ENCODE peak calls at places on chromosomes 5 and 9, in five cellular contexts. X is K562, O is SK-N-SH, G is GM12892, Y is H1. N is an unnamed sample.

GRCh38 chr5:134948929-134949328 is 18.8 kb upstream of the CATSPER3 start:
- DNase-seq in X (no peak), G (no peak), O (no peak), Y (no peak), N (no peak)

GRCh38 chr9:71681104-71681707 is 87.1 kb downstream of the CEMIP2 start:
- DNase-seq in Y (no peak), X (no peak), G (no peak), O (no peak), N (no peak)

GRCh38 chr9:32265037-32265436 is 119.4 kb upstream of the ACO1 start:
- DNase-seq in O (no peak), X (no peak), G (no peak), Y (no peak), N (no peak)

GRCh38 chr9:134485653-134486052 is 155.9 kb upstream of the COL5A1 start:
- DNase-seq in Y (no peak), X (no peak), O (no peak), G (no peak), N (no peak)

GRCh38 chr5:2865856-2866546 is 114.5 kb upstream of the IRX2 start:
- DNase-seq in Y (no peak), X (no peak), O (no peak), G (no peak), N (no peak)

GRCh38 chr5:143244000-143244736 is 159.3 kb downstream of the NR3C1 start:
- DNase-seq in X (no peak), Y (no peak), O (no peak), G (no peak), N (no peak)

GRCh38 chr5:127930311-127930710 is 153.3 kb upstream of the SLC12A2 start:
- DNase-seq in X (no peak), O (no peak), Y (no peak), G (no peak), N (no peak)

GRCh38 chr9:12290166-12290869 is 402.9 kb upstream of the TYRP1 start:
- DNase-seq in G (no peak), Y (no peak), O (no peak), X (no peak), N (no peak)

GRCh38 chr5:32710335-32710858 is 724 bp upstream of the NPR3 start:
- DNase-seq in Y (peak), G (peak), O (peak), X (no peak), N (peak)

GRCh38 chr9:131237931-131238401 is 38.3 kb downstream of the FAM78A start:
- DNase-seq in X (no peak), O (no peak), Y (peak), G (peak), N (peak)

GRCh38 chr9:34413229-34413852 is 36.6 kb upstream of the MYORG start:
- DNase-seq in X (peak), O (no peak), Y (peak), G (no peak), N (no peak)

GRCh38 chr5:173495225-173495904 is 121.1 kb downstream of the BOD1 start:
- DNase-seq in O (no peak), G (no peak), X (no peak), Y (no peak), N (no peak)

GRCh38 chr9:137492464-137493162 is 33.5 kb upstream of the NSMF start:
- DNase-seq in X (peak), G (peak), Y (no peak), O (peak), N (peak)

GRCh38 chr5:51465165-51465564 is 81.9 kb downstream of the ISL1 start:
- DNase-seq in X (no peak), Y (no peak), O (peak), G (no peak), N (no peak)

GRCh38 chr9:126643945-126644527 is 30.3 kb downstream of the LMX1B start:
- DNase-seq in X (no peak), G (no peak), Y (no peak), O (no peak), N (no peak)

GRCh38 chr9:113012492-113012891 is 500 bp upstream of the ZNF883 start:
- DNase-seq in X (peak), O (peak), Y (no peak), G (no peak), N (no peak)

GRCh38 chr5:16970826-16971225 is 34.7 kb upstream of the MYO10 start:
- DNase-seq in G (no peak), X (no peak), Y (no peak), O (no peak), N (no peak)

GRCh38 chr9:518540-518939 is 303.9 kb downstream of the DOCK8 start:
- DNase-seq in G (no peak), Y (no peak), X (no peak), O (no peak), N (no peak)

GRCh38 chr5:43401827-43402226 is 10.4 kb downstream of the CCL28 start:
- DNase-seq in Y (no peak), G (no peak), O (peak), X (peak), N (no peak)

GRCh38 chr9:120876842-120877240 is at the start of gene PHF19:
- DNase-seq in Y (no peak), X (no peak), O (no peak), G (peak), N (peak)

GRCh38 chr5:175797521-175798038 is 73.8 kb upstream of the CPLX2 start:
- DNase-seq in Y (peak), G (no peak), O (peak), X (no peak), N (no peak)

GRCh38 chr9:136847065-136847826 is 2.0 kb upstream of the PHPT1 start:
- DNase-seq in Y (peak), G (no peak), X (peak), O (peak), N (no peak)

GRCh38 chr9:95757483-95757882 is 118.0 kb upstream of the ERCC6L2 start:
- DNase-seq in Y (no peak), O (no peak), X (no peak), G (no peak), N (no peak)

GRCh38 chr5:102755691-102756371 is 726 bp downstream of the PAM start:
- DNase-seq in X (peak), O (peak), G (peak), Y (peak), N (no peak)

GRCh38 chr5:107476783-107477182 is 194.0 kb downstream of the EFNA5 start:
- DNase-seq in O (no peak), Y (no peak), X (no peak), G (no peak), N (peak)

GRCh38 chr9:134571946-134572914 is 69.4 kb upstream of the COL5A1 start:
- DNase-seq in X (no peak), G (no peak), O (no peak), Y (peak), N (no peak)

GRCh38 chr9:8826281-8826680 is 1026.7 kb upstream of the DMAC1 start:
- DNase-seq in X (no peak), Y (no peak), G (no peak), O (no peak), N (no peak)

GRCh38 chr5:169431386-169431785 is 130.4 kb upstream of the SLIT3 start:
- DNase-seq in X (no peak), Y (no peak), O (no peak), G (no peak), N (no peak)

GRCh38 chr5:59583151-59583809 is 310.2 kb downstream of the PDE4D start:
- DNase-seq in X (no peak), O (no peak), Y (no peak), G (no peak), N (no peak)

GRCh38 chr9:84597131-84597530 is 72.4 kb upstream of the NTRK2 start:
- DNase-seq in Y (no peak), G (peak), O (no peak), X (no peak), N (peak)

GRCh38 chr5:39020465-39020864 is 53.7 kb downstream of the RICTOR start:
- DNase-seq in X (no peak), G (no peak), Y (no peak), O (no peak), N (no peak)

GRCh38 chr9:17472126-17472525 is 106.7 kb upstream of the SH3GL2 start:
- DNase-seq in X (no peak), O (no peak), Y (no peak), G (no peak), N (no peak)

GRCh38 chr9:127742435-127743088 is 7.5 kb upstream of the TOR2A start:
- DNase-seq in Y (peak), X (peak), G (no peak), O (peak), N (no peak)

GRCh38 chr9:3054017-3054586 is 210.2 kb upstream of the PUM3 start:
- DNase-seq in G (no peak), X (no peak), O (no peak), Y (no peak), N (no peak)

GRCh38 chr9:116042321-116042720 is 111.3 kb upstream of the PAPPA start:
- DNase-seq in X (no peak), G (no peak), O (no peak), Y (no peak), N (no peak)

GRCh38 chr5:50846261-50846660 is 179.8 kb downstream of the PARP8 start:
- DNase-seq in O (no peak), X (no peak), G (no peak), Y (no peak), N (no peak)

GRCh38 chr9:136854113-136854841 is 2.1 kb downstream of the MAMDC4 start:
- DNase-seq in G (no peak), X (no peak), Y (peak), O (no peak), N (no peak)

GRCh38 chr5:139415221-139415861 is 11.5 kb upstream of the SPATA24 start:
- DNase-seq in O (no peak), Y (no peak), G (no peak), X (no peak), N (no peak)

GRCh38 chr9:489198-490197 is 274.8 kb downstream of the DOCK8 start:
- DNase-seq in Y (no peak), O (no peak), G (no peak), X (no peak), N (no peak)

GRCh38 chr9:87676976-87677775 is 48.7 kb upstream of the CTSL start:
- DNase-seq in X (no peak), G (no peak), Y (no peak), O (no peak), N (no peak)

GRCh38 chr5:18325431-18325830 is 691.2 kb downstream of the TAF11L14 start:
- DNase-seq in X (no peak), Y (no peak), O (no peak), G (no peak), N (no peak)
- TF ChIP-seq TAF1 in X (no peak), Y (no peak), O (no peak), G (no peak), N (no peak)

DNA sequence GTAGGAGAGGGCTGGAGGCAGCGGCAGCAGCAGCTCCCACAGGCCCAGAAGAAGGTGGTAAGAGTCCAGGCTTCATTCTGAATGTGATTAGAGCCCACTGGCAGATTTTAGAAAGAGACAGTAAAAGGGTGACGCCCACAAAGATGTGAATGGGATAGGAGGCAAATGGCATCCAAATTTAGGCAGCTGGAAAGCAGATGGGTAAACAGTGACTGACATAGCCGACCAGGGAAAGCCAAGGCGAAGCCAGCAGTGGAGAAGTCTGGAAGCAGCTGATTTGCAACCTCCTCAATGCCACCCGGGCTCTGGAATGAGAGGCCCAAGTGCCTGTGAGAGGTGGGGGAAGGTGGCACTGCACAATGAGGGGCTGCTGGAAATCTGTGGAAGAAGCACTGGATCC is 103.3 kb downstream of the C5orf15 start:
- DNase-seq in O (peak), X (no peak), G (no peak), Y (no peak), N (no peak)
- TF ChIP-seq TAF1 in O (no peak), X (no peak), G (no peak), Y (no peak), N (no peak)

GRCh38 chr5:125326114-125326513 is 579.7 kb upstream of the ZNF608 start:
- DNase-seq in X (no peak), Y (no peak), O (peak), G (no peak), N (no peak)
- TF ChIP-seq TAF1 in X (no peak), Y (no peak), O (peak), G (no peak), N (no peak)

DNA sequence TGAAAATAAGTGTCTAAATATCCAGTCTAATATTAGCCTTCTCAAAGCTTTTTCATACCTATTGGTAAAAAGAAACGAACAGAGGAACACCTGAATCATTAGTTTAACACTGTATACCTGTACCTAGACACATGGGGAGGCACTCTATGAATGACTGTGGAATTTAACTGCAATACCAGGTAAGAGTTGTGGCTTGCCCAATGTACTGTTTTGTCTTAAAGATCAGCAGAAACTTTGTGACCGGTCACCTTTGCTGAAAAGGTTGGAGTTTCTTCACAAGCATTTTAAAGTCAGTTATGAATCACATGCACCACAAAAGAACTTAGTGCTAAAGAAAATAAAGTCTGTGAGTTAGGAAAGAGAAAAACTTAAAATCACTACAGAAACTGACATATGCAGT is 2.4 kb downstream of the PGGT1B start:
- DNase-seq in Y (no peak), X (no peak), G (no peak), O (no peak), N (no peak)
- TF ChIP-seq TAF1 in Y (no peak), X (no peak), G (no peak), O (no peak), N (no peak)

GRCh38 chr5:154163327-154163997 is 27.1 kb upstream of the GALNT10 start:
- DNase-seq in G (no peak), X (no peak), Y (no peak), O (no peak), N (no peak)
- TF ChIP-seq TAF1 in G (no peak), X (no peak), Y (no peak), O (no peak), N (no peak)